ENCODE peak calls at places on chromosomes 2 and 18, in five cellular contexts. One of them, this sample, is unnamed.
A peak's percentile ranks its signal among the peaks of the same experiment; 100 is the strongest.

GRCh38 chr2:240033330-240033678 is 3.1 kb upstream of the OR6B2 start:
- DNase-seq in lower leg skin: peak; percentile 56
- DNase-seq in GM03348: no peak
- DNase-seq in lung microvascular endothelial cell: no peak
- DNase-seq in NCI-H1436: no peak
- DNase-seq in this sample: no peak

GRCh38 chr18:3015203-3015590 is 2.3 kb upstream of the LPIN2 start:
- DNase-seq in lower leg skin: no peak
- DNase-seq in GM03348: peak; percentile 64
- DNase-seq in lung microvascular endothelial cell: peak; percentile 72
- DNase-seq in NCI-H1436: no peak
- DNase-seq in this sample: peak; percentile 89

GRCh38 chr2:235030126-235030525 is 78.3 kb downstream of the SH3BP4 start:
- DNase-seq in lower leg skin: no peak
- DNase-seq in GM03348: no peak
- DNase-seq in lung microvascular endothelial cell: no peak
- DNase-seq in NCI-H1436: no peak
- DNase-seq in this sample: no peak

GRCh38 chr18:47928466-47928865 is 2.0 kb downstream of the SMAD2 start:
- DNase-seq in lower leg skin: no peak
- DNase-seq in GM03348: no peak
- DNase-seq in lung microvascular endothelial cell: no peak
- DNase-seq in NCI-H1436: no peak
- DNase-seq in this sample: peak; percentile 7

GRCh38 chr2:224847961-224848850 is 132.0 kb upstream of the CCDC195 start:
- DNase-seq in lower leg skin: peak; percentile 88
- DNase-seq in GM03348: peak; percentile 47
- DNase-seq in lung microvascular endothelial cell: peak; percentile 39
- DNase-seq in NCI-H1436: no peak
- DNase-seq in this sample: peak; percentile 92

GRCh38 chr2:23510471-23510870 is 125.5 kb downstream of the KLHL29 start:
- DNase-seq in lower leg skin: no peak
- DNase-seq in GM03348: no peak
- DNase-seq in lung microvascular endothelial cell: no peak
- DNase-seq in NCI-H1436: peak; percentile 6
- DNase-seq in this sample: no peak

GRCh38 chr2:8247905-8248622 is 433.8 kb upstream of the ID2 start:
- DNase-seq in lower leg skin: no peak
- DNase-seq in GM03348: peak; percentile 83
- DNase-seq in lung microvascular endothelial cell: no peak
- DNase-seq in NCI-H1436: no peak
- DNase-seq in this sample: peak; percentile 43

GRCh38 chr2:39546409-39546808 is 109.3 kb upstream of the MAP4K3 start:
- DNase-seq in lower leg skin: no peak
- DNase-seq in GM03348: no peak
- DNase-seq in lung microvascular endothelial cell: no peak
- DNase-seq in NCI-H1436: no peak
- DNase-seq in this sample: no peak

GRCh38 chr18:48996901-48997463 is 46.2 kb upstream of the SMAD7 start:
- DNase-seq in lower leg skin: no peak
- DNase-seq in GM03348: peak; percentile 75
- DNase-seq in lung microvascular endothelial cell: no peak
- DNase-seq in NCI-H1436: no peak
- DNase-seq in this sample: peak; percentile 70

GRCh38 chr2:153595939-153596338 is 117.4 kb upstream of the RPRM start:
- DNase-seq in lower leg skin: no peak
- DNase-seq in GM03348: no peak
- DNase-seq in lung microvascular endothelial cell: no peak
- DNase-seq in NCI-H1436: peak; percentile 6
- DNase-seq in this sample: peak; percentile 20

GRCh38 chr2:54471221-54471711 is 15.1 kb downstream of the SPTBN1 start:
- DNase-seq in lower leg skin: no peak
- DNase-seq in GM03348: peak; percentile 22
- DNase-seq in lung microvascular endothelial cell: peak; percentile 69
- DNase-seq in NCI-H1436: no peak
- DNase-seq in this sample: peak; percentile 64

GRCh38 chr18:58863539-58864145 is 1.0 kb upstream of the ZNF532 start:
- DNase-seq in lower leg skin: peak; percentile 87
- DNase-seq in GM03348: peak; percentile 73
- DNase-seq in lung microvascular endothelial cell: peak; percentile 68
- DNase-seq in NCI-H1436: no peak
- DNase-seq in this sample: no peak

GRCh38 chr2:229714080-229714735 is at the start of gene DNER:
- DNase-seq in lower leg skin: no peak
- DNase-seq in GM03348: peak; percentile 78
- DNase-seq in lung microvascular endothelial cell: peak; percentile 12
- DNase-seq in NCI-H1436: peak; percentile 60
- DNase-seq in this sample: no peak

GRCh38 chr18:10032331-10032979 is 118.6 kb downstream of the VAPA start:
- DNase-seq in lower leg skin: peak; percentile 80
- DNase-seq in GM03348: no peak
- DNase-seq in lung microvascular endothelial cell: peak; percentile 36
- DNase-seq in NCI-H1436: no peak
- DNase-seq in this sample: no peak

This sample was measured in fibroblast of mammary gland.